ENCODE peak calls at places on chromosome 3, in eight cellular contexts. One of them, this sample, is unnamed.

GRCh38 chr3:192564611-192565010 is 162.7 kb downstream of the FGF12 start:
- DNase-seq in fibroblast of pulmonary artery: peak
- DNase-seq in cardiac muscle cell: no peak
- DNase-seq in B cell: no peak
- DNase-seq in neural crest cell: no peak
- DNase-seq in ascending aorta: no peak
- DNase-seq in foreskin fibroblast: no peak
- DNase-seq in lower leg skin: no peak
- DNase-seq in this sample: no peak

GRCh38 chr3:125643127-125643526 is 47.8 kb upstream of the OSBPL11 start:
- DNase-seq in lower leg skin: no peak
- DNase-seq in fibroblast of pulmonary artery: no peak
- DNase-seq in foreskin fibroblast: no peak
- DNase-seq in neural crest cell: no peak
- DNase-seq in ascending aorta: no peak
- DNase-seq in cardiac muscle cell: no peak
- DNase-seq in B cell: no peak
- DNase-seq in this sample: no peak

GRCh38 chr3:46470831-46471230 is 6.1 kb upstream of the LTF start:
- DNase-seq in neural crest cell: no peak
- DNase-seq in lower leg skin: peak
- DNase-seq in fibroblast of pulmonary artery: no peak
- DNase-seq in foreskin fibroblast: no peak
- DNase-seq in cardiac muscle cell: no peak
- DNase-seq in ascending aorta: no peak
- DNase-seq in B cell: no peak
- DNase-seq in this sample: no peak

GRCh38 chr3:100316656-100317069 is 17.9 kb upstream of the NIT2 start:
- DNase-seq in lower leg skin: no peak
- DNase-seq in cardiac muscle cell: peak
- DNase-seq in B cell: no peak
- DNase-seq in neural crest cell: peak
- DNase-seq in fibroblast of pulmonary artery: peak
- DNase-seq in ascending aorta: no peak
- DNase-seq in foreskin fibroblast: peak
- DNase-seq in this sample: no peak

GRCh38 chr3:177724020-177724638 is 526.8 kb upstream of the TBL1XR1 start:
- DNase-seq in foreskin fibroblast: no peak
- DNase-seq in lower leg skin: peak
- DNase-seq in neural crest cell: no peak
- DNase-seq in B cell: no peak
- DNase-seq in cardiac muscle cell: peak
- DNase-seq in fibroblast of pulmonary artery: peak
- DNase-seq in ascending aorta: peak
- DNase-seq in this sample: no peak

GRCh38 chr3:59856921-59857320 is 807.1 kb upstream of the CFAP20DC start:
- DNase-seq in neural crest cell: no peak
- DNase-seq in B cell: no peak
- DNase-seq in fibroblast of pulmonary artery: no peak
- DNase-seq in ascending aorta: no peak
- DNase-seq in foreskin fibroblast: no peak
- DNase-seq in cardiac muscle cell: peak
- DNase-seq in lower leg skin: no peak
- DNase-seq in this sample: no peak

GRCh38 chr3:169607909-169608308 is 55.6 kb downstream of the MECOM start:
- DNase-seq in B cell: no peak
- DNase-seq in foreskin fibroblast: no peak
- DNase-seq in lower leg skin: no peak
- DNase-seq in cardiac muscle cell: no peak
- DNase-seq in fibroblast of pulmonary artery: no peak
- DNase-seq in neural crest cell: no peak
- DNase-seq in ascending aorta: no peak
- DNase-seq in this sample: no peak

GRCh38 chr3:155605571-155605970 is 139.3 kb downstream of the PLCH1 start:
- DNase-seq in fibroblast of pulmonary artery: no peak
- DNase-seq in foreskin fibroblast: no peak
- DNase-seq in ascending aorta: no peak
- DNase-seq in neural crest cell: no peak
- DNase-seq in cardiac muscle cell: no peak
- DNase-seq in lower leg skin: no peak
- DNase-seq in B cell: no peak
- DNase-seq in this sample: no peak

GRCh38 chr3:36969540-36970432 is 23.1 kb downstream of the EPM2AIP1 start:
- DNase-seq in fibroblast of pulmonary artery: peak
- DNase-seq in foreskin fibroblast: peak
- DNase-seq in lower leg skin: peak
- DNase-seq in B cell: peak
- DNase-seq in ascending aorta: no peak
- DNase-seq in neural crest cell: peak
- DNase-seq in cardiac muscle cell: peak
- DNase-seq in this sample: no peak

GRCh38 chr3:126926684-126927404 is 56.1 kb upstream of the PLXNA1 start:
- DNase-seq in ascending aorta: peak
- DNase-seq in foreskin fibroblast: peak
- DNase-seq in lower leg skin: no peak
- DNase-seq in fibroblast of pulmonary artery: peak
- DNase-seq in B cell: no peak
- DNase-seq in neural crest cell: no peak
- DNase-seq in cardiac muscle cell: no peak
- DNase-seq in this sample: no peak

GRCh38 chr3:152202976-152203626 is 65.6 kb upstream of the MBNL1 start:
- DNase-seq in neural crest cell: no peak
- DNase-seq in cardiac muscle cell: no peak
- DNase-seq in B cell: no peak
- DNase-seq in ascending aorta: no peak
- DNase-seq in fibroblast of pulmonary artery: no peak
- DNase-seq in lower leg skin: no peak
- DNase-seq in foreskin fibroblast: no peak
- DNase-seq in this sample: no peak

GRCh38 chr3:132659000-132659369 is 624 bp downstream of the ACAD11 start:
- DNase-seq in lower leg skin: peak
- DNase-seq in ascending aorta: no peak
- DNase-seq in B cell: no peak
- DNase-seq in cardiac muscle cell: peak
- DNase-seq in fibroblast of pulmonary artery: no peak
- DNase-seq in foreskin fibroblast: no peak
- DNase-seq in neural crest cell: no peak
- DNase-seq in this sample: no peak

GRCh38 chr3:18559323-18559972 is 134.3 kb upstream of the SATB1 start:
- DNase-seq in lower leg skin: no peak
- DNase-seq in foreskin fibroblast: no peak
- DNase-seq in ascending aorta: no peak
- DNase-seq in B cell: peak
- DNase-seq in fibroblast of pulmonary artery: peak
- DNase-seq in cardiac muscle cell: peak
- DNase-seq in neural crest cell: peak
- DNase-seq in this sample: no peak

GRCh38 chr3:129934234-129935123 is 40.0 kb upstream of the TRH start:
- DNase-seq in neural crest cell: peak
- DNase-seq in B cell: peak
- DNase-seq in fibroblast of pulmonary artery: peak
- DNase-seq in lower leg skin: no peak
- DNase-seq in ascending aorta: no peak
- DNase-seq in foreskin fibroblast: peak
- DNase-seq in cardiac muscle cell: peak
- DNase-seq in this sample: no peak

GRCh38 chr3:20608054-20608738 is 422.2 kb upstream of the SGO1 start:
- DNase-seq in foreskin fibroblast: no peak
- DNase-seq in neural crest cell: no peak
- DNase-seq in B cell: no peak
- DNase-seq in cardiac muscle cell: no peak
- DNase-seq in ascending aorta: no peak
- DNase-seq in lower leg skin: no peak
- DNase-seq in fibroblast of pulmonary artery: no peak
- DNase-seq in this sample: no peak

GRCh38 chr3:47846880-47847248 is 43.9 kb downstream of the DHX30 start:
- DNase-seq in foreskin fibroblast: no peak
- DNase-seq in fibroblast of pulmonary artery: no peak
- DNase-seq in cardiac muscle cell: no peak
- DNase-seq in ascending aorta: no peak
- DNase-seq in neural crest cell: no peak
- DNase-seq in B cell: no peak
- DNase-seq in lower leg skin: no peak
- DNase-seq in this sample: no peak
- TF ChIP-seq CTCF in foreskin fibroblast: no peak
- TF ChIP-seq CTCF in fibroblast of pulmonary artery: no peak
- TF ChIP-seq CTCF in cardiac muscle cell: no peak
- TF ChIP-seq CTCF in ascending aorta: no peak
- TF ChIP-seq CTCF in neural crest cell: no peak
- TF ChIP-seq CTCF in B cell: no peak
- TF ChIP-seq CTCF in lower leg skin: no peak
- TF ChIP-seq CTCF in this sample: no peak

DNA sequence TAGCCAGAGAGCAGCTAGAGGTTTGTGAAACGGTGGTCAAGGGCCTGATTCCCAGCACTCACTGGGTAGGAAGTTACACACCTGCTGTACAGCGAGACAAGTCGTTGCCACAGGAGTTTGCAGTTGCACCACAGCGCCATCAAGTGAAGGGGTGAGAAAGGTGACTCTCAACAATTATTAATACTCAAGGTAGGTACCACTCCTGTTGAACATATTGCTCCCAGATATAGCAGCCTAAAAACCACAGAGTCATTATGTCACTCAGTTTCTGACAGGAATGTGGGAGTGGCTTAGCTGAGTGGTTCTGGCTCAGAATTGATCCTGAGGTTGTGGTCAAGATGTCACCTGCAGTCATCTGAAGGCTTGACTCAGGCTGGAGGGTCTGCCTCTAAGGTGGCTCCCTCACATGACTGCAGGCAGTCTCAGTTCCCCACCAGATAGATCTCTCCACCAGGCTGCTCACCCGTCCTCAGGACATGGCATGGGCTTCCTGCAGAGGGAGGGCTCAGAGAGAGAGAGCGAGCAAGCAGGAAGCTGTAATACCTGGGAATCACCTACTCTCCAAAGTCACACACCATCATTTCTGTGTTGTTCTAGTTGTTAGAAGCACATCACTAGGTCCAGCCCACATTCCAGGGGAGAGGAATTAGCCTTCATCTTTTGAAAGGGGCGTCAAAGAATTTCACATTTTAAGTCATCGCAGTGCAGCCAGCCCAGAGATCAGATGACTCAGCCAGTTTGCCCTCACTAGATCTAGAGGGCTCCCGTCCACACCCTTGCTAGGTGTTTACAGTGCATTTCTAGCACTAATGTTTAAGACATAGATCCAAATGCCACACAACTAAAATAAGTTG is 17.0 kb upstream of the ANO10 start:
- DNase-seq in foreskin fibroblast: no peak
- DNase-seq in lower leg skin: no peak
- DNase-seq in fibroblast of pulmonary artery: no peak
- DNase-seq in ascending aorta: no peak
- DNase-seq in neural crest cell: no peak
- DNase-seq in B cell: no peak
- DNase-seq in cardiac muscle cell: peak
- DNase-seq in this sample: no peak
- TF ChIP-seq CTCF in foreskin fibroblast: no peak
- TF ChIP-seq CTCF in lower leg skin: no peak
- TF ChIP-seq CTCF in fibroblast of pulmonary artery: no peak
- TF ChIP-seq CTCF in ascending aorta: no peak
- TF ChIP-seq CTCF in neural crest cell: no peak
- TF ChIP-seq CTCF in B cell: no peak
- TF ChIP-seq CTCF in cardiac muscle cell: peak
- TF ChIP-seq CTCF in this sample: peak

DNA sequence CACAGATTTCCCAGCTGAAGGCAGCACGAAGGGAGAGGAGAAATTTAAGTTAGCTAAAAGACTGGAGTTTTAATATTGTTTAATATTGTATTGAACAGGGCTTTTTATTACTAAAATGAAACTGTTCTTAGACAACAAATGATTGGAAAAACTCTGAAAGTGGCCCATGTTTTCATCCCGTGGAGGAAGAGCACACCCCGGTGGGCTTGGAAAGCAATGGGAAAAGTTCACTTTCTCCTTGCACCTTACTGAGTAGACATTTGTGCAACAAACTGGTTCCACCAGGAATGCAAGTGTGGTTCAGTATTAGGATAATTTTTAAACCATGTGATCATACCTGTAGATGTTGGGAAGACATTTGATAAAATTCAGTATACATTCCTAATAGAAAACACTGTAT is 8.2 kb upstream of the ESYT3 start:
- DNase-seq in B cell: no peak
- DNase-seq in lower leg skin: no peak
- DNase-seq in neural crest cell: no peak
- DNase-seq in ascending aorta: no peak
- DNase-seq in cardiac muscle cell: peak
- DNase-seq in foreskin fibroblast: no peak
- DNase-seq in fibroblast of pulmonary artery: peak
- DNase-seq in this sample: no peak
- TF ChIP-seq CTCF in B cell: no peak
- TF ChIP-seq CTCF in lower leg skin: no peak
- TF ChIP-seq CTCF in neural crest cell: peak
- TF ChIP-seq CTCF in ascending aorta: no peak
- TF ChIP-seq CTCF in cardiac muscle cell: peak
- TF ChIP-seq CTCF in foreskin fibroblast: peak
- TF ChIP-seq CTCF in fibroblast of pulmonary artery: peak
- TF ChIP-seq CTCF in this sample: peak

DNA sequence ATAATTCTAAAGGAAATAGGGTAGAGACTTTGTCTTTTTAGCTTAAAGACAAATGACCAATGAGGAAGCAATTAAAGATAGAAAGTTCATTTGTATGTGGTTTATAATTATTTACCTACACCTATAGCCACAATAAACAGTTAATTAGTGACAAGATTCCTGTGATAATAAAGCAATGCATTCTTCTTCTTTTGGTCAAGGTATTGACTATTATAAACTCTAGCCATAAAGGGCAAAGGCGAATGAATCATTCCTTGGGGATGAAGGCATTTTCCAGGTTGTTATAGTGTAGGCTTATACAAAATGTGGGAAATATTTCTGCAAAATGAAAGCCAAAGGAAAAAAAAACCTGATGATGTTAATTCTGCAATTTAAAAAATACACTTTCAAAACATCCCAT is 115.4 kb downstream of the PLD1 start:
- DNase-seq in fibroblast of pulmonary artery: no peak
- DNase-seq in lower leg skin: no peak
- DNase-seq in cardiac muscle cell: no peak
- DNase-seq in B cell: no peak
- DNase-seq in ascending aorta: no peak
- DNase-seq in foreskin fibroblast: no peak
- DNase-seq in neural crest cell: no peak
- DNase-seq in this sample: no peak
- TF ChIP-seq CTCF in fibroblast of pulmonary artery: no peak
- TF ChIP-seq CTCF in lower leg skin: no peak
- TF ChIP-seq CTCF in cardiac muscle cell: no peak
- TF ChIP-seq CTCF in B cell: no peak
- TF ChIP-seq CTCF in ascending aorta: no peak
- TF ChIP-seq CTCF in foreskin fibroblast: no peak
- TF ChIP-seq CTCF in neural crest cell: no peak
- TF ChIP-seq CTCF in this sample: no peak

GRCh38 chr3:13584427-13584891 is 35.5 kb downstream of the FBLN2 start:
- DNase-seq in ascending aorta: no peak
- DNase-seq in neural crest cell: no peak
- DNase-seq in cardiac muscle cell: no peak
- DNase-seq in foreskin fibroblast: no peak
- DNase-seq in lower leg skin: peak
- DNase-seq in fibroblast of pulmonary artery: no peak
- DNase-seq in B cell: no peak
- DNase-seq in this sample: no peak
- TF ChIP-seq CTCF in ascending aorta: no peak
- TF ChIP-seq CTCF in neural crest cell: no peak
- TF ChIP-seq CTCF in cardiac muscle cell: no peak
- TF ChIP-seq CTCF in foreskin fibroblast: no peak
- TF ChIP-seq CTCF in lower leg skin: no peak
- TF ChIP-seq CTCF in fibroblast of pulmonary artery: no peak
- TF ChIP-seq CTCF in B cell: no peak
- TF ChIP-seq CTCF in this sample: no peak

GRCh38 chr3:58424613-58425012 is 9.0 kb downstream of the PDHB start:
- DNase-seq in B cell: no peak
- DNase-seq in foreskin fibroblast: no peak
- DNase-seq in fibroblast of pulmonary artery: no peak
- DNase-seq in ascending aorta: no peak
- DNase-seq in cardiac muscle cell: no peak
- DNase-seq in neural crest cell: no peak
- DNase-seq in lower leg skin: no peak
- DNase-seq in this sample: no peak
- TF ChIP-seq CTCF in B cell: no peak
- TF ChIP-seq CTCF in foreskin fibroblast: no peak
- TF ChIP-seq CTCF in fibroblast of pulmonary artery: no peak
- TF ChIP-seq CTCF in ascending aorta: no peak
- TF ChIP-seq CTCF in cardiac muscle cell: no peak
- TF ChIP-seq CTCF in neural crest cell: no peak
- TF ChIP-seq CTCF in lower leg skin: no peak
- TF ChIP-seq CTCF in this sample: no peak

This sample was measured in type B pancreatic cell.